ENCODE peak calls at places on chromosomes 7 and 10, in seven cellular contexts. K is NCI-H2107; M is activated CD8-positive, alpha-beta memory T cell treated with anti-CD3 and anti-CD28 coated beads for 1 hour; G is HT1080; L is cardiac fibroblast; H is stimulated activated CD4-positive, alpha-beta T cell treated with anti-CD3 and anti-CD28 coated beads, TNF-alpha, amount 100 ng/mL, for 1 hour; D is NCI-H1105. T is an unnamed sample.

GRCh38 chr10:21579291-21579690 is 45.3 kb downstream of the MLLT10 start:
- DNase-seq in H (no peak), L (no peak), K (no peak), D (no peak), G (no peak), M (no peak), T (no peak)

GRCh38 chr10:30158325-30158960 is 99.1 kb upstream of the JCAD start:
- DNase-seq in L (no peak), D (no peak), G (no peak), M (no peak), K (no peak), H (no peak), T (no peak)

GRCh38 chr7:151518105-151518780 is 1.5 kb downstream of the RHEB start:
- DNase-seq in D (no peak), H (peak; percentile 28), G (peak; percentile 73), M (peak; percentile 25), L (peak; percentile 43), K (no peak), T (peak; percentile 57)

GRCh38 chr10:88932539-88933256 is 19.9 kb downstream of the ACTA2 start:
- DNase-seq in K (no peak), G (peak; percentile 69), D (peak; percentile 50), H (peak; percentile 9), L (peak; percentile 91), M (peak; percentile 10), T (peak; percentile 76)

GRCh38 chr10:129533281-129533680 is 66.2 kb downstream of the MGMT start:
- DNase-seq in H (no peak), K (no peak), D (no peak), G (no peak), M (no peak), L (no peak), T (no peak)

GRCh38 chr10:61835069-61835908 is 66.2 kb upstream of the ARID5B start:
- DNase-seq in K (no peak), H (no peak), G (peak; percentile 38), L (peak; percentile 82), D (peak; percentile 5), M (no peak), T (peak; percentile 79)

GRCh38 chr7:4834601-4835397 is 27.0 kb downstream of the PAPOLB start:
- DNase-seq in L (no peak), H (no peak), D (no peak), G (no peak), M (no peak), K (no peak), T (no peak)

GRCh38 chr7:19112290-19113000 is 5.0 kb downstream of the TWIST1 start:
- DNase-seq in K (no peak), D (no peak), M (no peak), L (peak; percentile 68), G (no peak), H (no peak), T (no peak)

GRCh38 chr7:106813705-106814305 is 51.3 kb upstream of the PIK3CG start:
- DNase-seq in K (no peak), M (no peak), L (no peak), H (no peak), D (no peak), G (peak; percentile 55), T (peak; percentile 32)

GRCh38 chr7:158685727-158686126 is 18.9 kb downstream of the NCAPG2 start:
- DNase-seq in G (no peak), D (no peak), H (no peak), L (peak; percentile 66), M (no peak), K (no peak), T (no peak)

GRCh38 chr7:155506854-155507337 is 39.5 kb downstream of the CNPY1 start:
- DNase-seq in G (no peak), H (no peak), M (no peak), D (no peak), L (no peak), K (no peak), T (no peak)

GRCh38 chr10:5559642-5560141 is 34.9 kb downstream of the CALML3 start:
- DNase-seq in D (no peak), L (peak; percentile 60), K (no peak), G (peak; percentile 70), M (no peak), H (no peak), T (peak; percentile 52)

GRCh38 chr7:16754869-16755317 is 1.3 kb downstream of the TSPAN13 start:
- DNase-seq in G (no peak), M (no peak), D (no peak), K (peak; percentile 24), H (no peak), L (no peak), T (no peak)

GRCh38 chr10:51564896-51565505 is 134.4 kb downstream of the CSTF2T start:
- DNase-seq in L (no peak), G (no peak), D (no peak), H (no peak), K (no peak), M (no peak), T (no peak)

GRCh38 chr7:117004899-117005298 is 51.6 kb downstream of the ST7 start:
- DNase-seq in K (no peak), M (no peak), L (peak; percentile 29), G (no peak), D (no peak), H (no peak), T (no peak)

GRCh38 chr10:132528064-132528800 is 9.4 kb upstream of the INPP5A start:
- DNase-seq in D (no peak), M (no peak), H (no peak), K (no peak), L (no peak), G (no peak), T (no peak)

GRCh38 chr10:64507869-64508609 is 986.8 kb downstream of the REEP3 start:
- DNase-seq in M (no peak), K (no peak), L (peak; percentile 18), D (no peak), G (no peak), H (no peak), T (peak; percentile 31)

GRCh38 chr7:7104314-7104698 is 78.0 kb upstream of the C1GALT1 start:
- DNase-seq in L (peak; percentile 29), K (no peak), G (no peak), M (no peak), D (no peak), H (no peak), T (no peak)

GRCh38 chr7:96169439-96169838 is 152.5 kb downstream of the SLC25A13 start:
- DNase-seq in G (no peak), H (no peak), L (peak; percentile 45), K (no peak), M (no peak), D (no peak), T (no peak)

GRCh38 chr7:45962861-45963260 is 41.8 kb upstream of the IGFBP3 start:
- DNase-seq in D (no peak), H (no peak), M (no peak), G (no peak), L (no peak), K (no peak), T (no peak)

GRCh38 chr10:104488046-104488832 is 134.6 kb downstream of the CFAP58 start:
- DNase-seq in H (no peak), D (no peak), G (no peak), M (no peak), L (no peak), K (no peak), T (peak; percentile 27)

T was measured in A172.